ENCODE peak calls at places on chromosome 18, in four cellular contexts. P is H1, A is astrocyte, O is fibroblast of lung. W is an unnamed sample.

GRCh38 chr18:45107425-45107824 is 426.7 kb downstream of the SETBP1 start:
- DNase-seq in P (no peak), A (peak; percentile 82), O (peak; percentile 23), W (peak; percentile 62)

GRCh38 chr18:50444539-50444938 is 69.7 kb downstream of the SKA1 start:
- DNase-seq in P (no peak), A (no peak), O (no peak), W (no peak)

GRCh38 chr18:78246588-78246987 is 733.0 kb upstream of the SALL3 start:
- DNase-seq in P (no peak), A (no peak), O (no peak), W (no peak)

GRCh38 chr18:12776821-12777471 is 74.1 kb downstream of the PSMG2 start:
- DNase-seq in P (no peak), A (no peak), O (no peak), W (peak; percentile 28)

GRCh38 chr18:6836331-6836730 is 106.8 kb downstream of the ARHGAP28 start:
- DNase-seq in P (no peak), A (no peak), O (no peak), W (peak; percentile 93)

GRCh38 chr18:577606-578005 is 2.6 kb upstream of the CETN1 start:
- DNase-seq in P (no peak), A (no peak), O (peak; percentile 9), W (no peak)

GRCh38 chr18:37243756-37244155 is 321.8 kb downstream of the CELF4 start:
- DNase-seq in P (no peak), A (no peak), O (no peak), W (no peak)

GRCh38 chr18:10455726-10456453 is 1.5 kb downstream of the APCDD1 start:
- DNase-seq in P (no peak), A (no peak), O (no peak), W (no peak)

GRCh38 chr18:73691118-73691517 is 456.5 kb downstream of the FBXO15 start:
- DNase-seq in P (no peak), A (peak; percentile 78), O (peak; percentile 64), W (peak; percentile 85)

GRCh38 chr18:39188278-39188677 is 1622.7 kb upstream of the CELF4 start:
- DNase-seq in P (no peak), A (no peak), O (no peak), W (no peak)

GRCh38 chr18:9232977-9233376 is 96.4 kb downstream of the ANKRD12 start:
- DNase-seq in P (no peak), A (no peak), O (no peak), W (no peak)

GRCh38 chr18:58513615-58514014 is 115.3 kb downstream of the ALPK2 start:
- DNase-seq in P (no peak), A (no peak), O (no peak), W (no peak)

GRCh38 chr18:51531496-51531895 is 334.0 kb upstream of the MEX3C start:
- DNase-seq in P (no peak), A (no peak), O (no peak), W (peak; percentile 65)

GRCh38 chr18:49961271-49961670 is 147.9 kb upstream of the ACAA2 start:
- DNase-seq in P (no peak), A (no peak), O (no peak), W (no peak)

GRCh38 chr18:37501136-37501535 is 64.5 kb downstream of the CELF4 start:
- DNase-seq in P (no peak), A (no peak), O (no peak), W (no peak)

GRCh38 chr18:42258301-42258965 is 303.4 kb downstream of the PIK3C3 start:
- DNase-seq in P (no peak), A (peak; percentile 44), O (no peak), W (no peak)

GRCh38 chr18:49878567-49878966 is 65.2 kb upstream of the ACAA2 start:
- DNase-seq in P (no peak), A (peak; percentile 74), O (no peak), W (no peak)

GRCh38 chr18:32048507-32049091 is 30.0 kb downstream of the RNF125 start:
- DNase-seq in P (no peak), A (no peak), O (peak; percentile 33), W (no peak)

GRCh38 chr18:47997338-47997780 is 66.9 kb upstream of the SMAD2 start:
- DNase-seq in P (peak; percentile 70), A (no peak), O (no peak), W (no peak)

GRCh38 chr18:415627-416612 is 84.6 kb downstream of the COLEC12 start:
- DNase-seq in P (no peak), A (peak; percentile 89), O (peak; percentile 52), W (peak; percentile 58)

GRCh38 chr18:9950289-9951016 is 36.6 kb downstream of the VAPA start:
- DNase-seq in P (no peak), A (peak; percentile 73), O (peak; percentile 65), W (no peak)

GRCh38 chr18:36127866-36128845 is 984 bp downstream of the SLC39A6 start:
- DNase-seq in P (no peak), A (peak; percentile 38), O (peak; percentile 58), W (peak; percentile 5)

GRCh38 chr18:79566841-79567370 is 112.7 kb upstream of the CTDP1 start:
- DNase-seq in P (no peak), A (no peak), O (no peak), W (no peak)
- H2AFZ ChIP-seq in P (peak overlapping the region; percentile 46), A (peak overlapping the region; percentile 65), O (no peak overlapping the region), W (no peak overlapping the region)

GRCh38 chr18:3035635-3036034 is 22.7 kb upstream of the LPIN2 start:
- DNase-seq in P (no peak), A (no peak), O (no peak), W (no peak)
- H2AFZ ChIP-seq in P (no peak overlapping the region), A (no peak overlapping the region), O (no peak overlapping the region), W (no peak overlapping the region)

DNA sequence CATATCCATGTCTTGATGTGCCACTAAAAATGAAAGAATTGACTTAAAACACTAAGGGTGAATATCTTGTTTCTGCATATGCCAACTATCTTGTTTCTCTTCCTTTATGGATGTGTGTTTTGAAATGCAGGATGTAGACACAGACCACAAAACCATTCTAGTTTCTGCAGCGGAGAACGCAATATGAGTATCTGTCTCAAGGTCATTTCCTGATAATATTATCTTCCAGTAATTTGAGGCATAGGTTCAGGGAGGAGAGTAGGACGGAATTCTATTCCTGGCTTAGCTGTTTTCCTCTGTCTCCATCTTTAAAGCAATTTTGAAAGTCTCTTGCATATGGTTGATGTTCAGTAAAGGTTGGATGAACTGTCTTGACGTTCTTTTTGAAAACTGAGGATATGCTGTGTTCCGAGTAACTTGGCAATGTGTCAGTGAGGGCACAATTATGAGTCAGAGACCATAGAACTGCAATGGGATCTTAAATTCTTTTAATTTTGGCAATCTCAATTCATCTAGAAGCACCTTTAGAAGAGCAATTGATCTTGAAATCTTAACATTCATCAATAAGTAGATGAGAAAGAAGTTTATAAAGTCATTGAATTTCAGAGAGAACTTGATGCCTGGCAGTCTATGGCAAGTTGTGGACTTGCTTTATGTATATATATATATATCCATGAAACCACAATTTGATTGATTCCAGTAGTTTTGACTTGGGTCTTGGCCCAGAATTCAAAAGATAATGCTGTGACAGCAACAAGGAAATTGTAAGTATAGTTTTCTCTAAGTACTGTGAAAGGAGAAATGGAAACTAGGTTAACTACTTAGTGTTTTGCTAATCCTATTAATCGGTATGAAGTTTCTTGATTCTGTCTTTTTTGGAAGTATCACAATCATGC is 24.8 kb downstream of the RAB27B start:
- DNase-seq in P (no peak), A (no peak), O (peak; percentile 23), W (no peak)
- H2AFZ ChIP-seq in P (no peak overlapping the region), A (no peak overlapping the region), O (no peak overlapping the region), W (no peak overlapping the region)

DNA sequence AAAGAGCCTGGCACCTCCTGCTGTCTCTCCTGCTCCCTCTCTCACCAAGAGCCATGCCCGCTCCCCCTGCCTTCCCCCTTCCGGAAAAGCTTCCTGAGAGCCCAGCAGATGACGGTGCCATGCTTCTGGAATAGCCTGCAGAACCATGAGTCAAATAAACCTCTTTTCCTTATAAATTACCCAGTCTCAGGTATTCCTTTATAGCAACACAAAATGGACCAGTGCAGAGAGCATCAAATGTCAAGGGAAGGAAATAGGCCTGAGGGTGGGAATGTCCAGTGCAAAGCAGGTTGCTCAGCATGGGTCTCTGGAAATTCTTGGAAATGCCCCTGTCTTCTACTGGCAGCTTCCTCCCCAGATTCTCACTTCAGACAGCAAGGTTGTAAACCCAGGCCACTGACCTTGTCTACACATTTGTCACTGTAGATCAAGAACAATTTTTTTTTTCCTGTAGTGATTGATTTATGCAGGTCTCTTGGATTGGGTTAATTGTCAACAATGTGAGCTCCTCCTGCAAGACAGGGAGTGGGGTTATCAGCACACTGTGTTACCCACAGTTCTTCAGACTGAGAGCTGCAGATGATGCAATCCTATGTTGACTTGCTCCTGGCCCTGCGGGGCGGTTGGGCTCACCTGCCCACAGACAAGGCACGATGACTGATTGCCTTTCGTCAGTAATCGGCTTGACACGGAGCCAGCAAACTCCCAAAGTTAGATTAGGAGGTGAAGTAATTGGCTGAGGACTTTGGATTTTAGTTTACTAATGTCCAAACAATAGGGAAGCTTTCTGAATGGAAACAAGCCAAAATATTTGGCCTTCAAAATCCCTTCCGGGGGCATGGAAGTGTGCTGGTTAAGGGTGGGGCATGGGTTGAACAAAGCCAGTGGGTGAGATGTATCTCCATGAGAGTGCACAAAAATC is 5.4 kb upstream of the BOD1L2 start:
- DNase-seq in P (no peak), A (no peak), O (no peak), W (peak; percentile 10)
- H2AFZ ChIP-seq in P (peak overlapping the region; percentile 77), A (no peak overlapping the region), O (no peak overlapping the region), W (no peak overlapping the region)

W was measured in PC-3.